ENCODE peak calls at places on chromosomes 3 and 15, in seven cellular contexts. D, P, L, R, H, E and K are unnamed samples.

GRCh38 chr3:100993309-100993708 is at the start of gene ABI3BP:
- DNase-seq in L (peak; percentile 86), E (peak; percentile 90), H (peak; percentile 81), D (peak; percentile 56), P (no peak), R (no peak), K (peak; percentile 34)

GRCh38 chr3:102006812-102007485 is 157.6 kb downstream of the NFKBIZ start:
- DNase-seq in H (peak; percentile 96), D (no peak), P (no peak), R (no peak), L (peak; percentile 81), E (peak; percentile 99), K (no peak)

GRCh38 chr3:124586126-124587052 is 143.9 kb upstream of the UMPS start:
- DNase-seq in E (no peak), L (no peak), D (no peak), H (no peak), R (no peak), P (no peak), K (peak; percentile 30)

GRCh38 chr15:74831813-74832495 is 5.5 kb downstream of the CPLX3 start:
- DNase-seq in D (peak; percentile 80), E (no peak), H (no peak), P (no peak), R (no peak), L (no peak), K (peak; percentile 20)

GRCh38 chr3:148128136-148128535 is 569.6 kb upstream of the AGTR1 start:
- DNase-seq in L (no peak), E (no peak), D (no peak), R (no peak), P (no peak), H (no peak), K (no peak)

GRCh38 chr3:22485943-22486342 is 717.2 kb upstream of the UBE2E2 start:
- DNase-seq in H (no peak), P (no peak), E (no peak), D (no peak), L (no peak), R (no peak), K (no peak)

GRCh38 chr3:151008699-151009098 is 36.2 kb upstream of the CLRN1 start:
- DNase-seq in R (peak; percentile 6), E (peak; percentile 88), H (peak; percentile 53), P (no peak), D (no peak), L (peak; percentile 41), K (no peak)

GRCh38 chr15:78850352-78850751 is 22.3 kb upstream of the MORF4L1 start:
- DNase-seq in H (no peak), D (no peak), P (no peak), L (no peak), R (no peak), E (no peak), K (no peak)

GRCh38 chr3:107242579-107242978 is 134.7 kb upstream of the CCDC54 start:
- DNase-seq in E (no peak), L (no peak), H (no peak), R (no peak), P (no peak), D (no peak), K (no peak)

GRCh38 chr3:72299321-72299802 is 514.4 kb upstream of the PROK2 start:
- DNase-seq in H (peak; percentile 31), D (no peak), E (peak; percentile 14), R (no peak), P (no peak), L (peak; percentile 31), K (no peak)

GRCh38 chr3:128726691-128727031 is 678 bp downstream of the RAB7A start:
- DNase-seq in H (peak; percentile 65), P (peak; percentile 83), L (peak; percentile 94), R (no peak), E (peak; percentile 79), D (peak; percentile 78), K (no peak)

GRCh38 chr3:64975138-64975537 is 287.3 kb upstream of the ADAMTS9 start:
- DNase-seq in L (peak; percentile 59), D (no peak), H (no peak), P (peak; percentile 69), E (no peak), R (no peak), K (no peak)

GRCh38 chr15:25333049-25333448 is 105.8 kb downstream of the UBE3A start:
- DNase-seq in E (no peak), H (no peak), L (no peak), R (no peak), D (no peak), P (no peak), K (no peak)

GRCh38 chr3:46127503-46127902 is 80.6 kb downstream of the CCR1 start:
- DNase-seq in H (peak; percentile 93), L (peak; percentile 81), D (no peak), R (no peak), P (no peak), E (peak; percentile 94), K (no peak)

GRCh38 chr3:5181479-5182141 is 5.9 kb upstream of the EDEM1 start:
- DNase-seq in D (no peak), P (no peak), L (no peak), R (no peak), E (no peak), H (no peak), K (no peak)

GRCh38 chr3:37920156-37920686 is 58.5 kb downstream of the CTDSPL start:
- DNase-seq in D (no peak), H (no peak), L (no peak), P (no peak), R (no peak), E (no peak), K (no peak)

GRCh38 chr3:39479701-39480414 is 12.4 kb downstream of the MOBP start:
- DNase-seq in E (no peak), L (no peak), R (no peak), D (no peak), P (no peak), H (no peak), K (no peak)

GRCh38 chr3:97823503-97824004 is 1.7 kb downstream of the CRYBG3 start:
- DNase-seq in P (no peak), D (peak; percentile 4), E (no peak), L (no peak), R (no peak), H (no peak), K (no peak)

GRCh38 chr3:15645740-15646490 is 44.4 kb downstream of the BTD start:
- DNase-seq in E (peak; percentile 72), D (no peak), P (no peak), R (no peak), H (peak; percentile 88), L (peak; percentile 94), K (no peak)

GRCh38 chr3:71955549-71956373 is 170.8 kb upstream of the PROK2 start:
- DNase-seq in E (peak; percentile 89), H (peak; percentile 69), P (peak; percentile 67), L (peak; percentile 60), D (peak; percentile 84), R (peak; percentile 23), K (peak; percentile 61)

GRCh38 chr3:177357352-177358084 is 160.2 kb upstream of the TBL1XR1 start:
- DNase-seq in P (no peak), H (peak; percentile 88), L (peak; percentile 95), E (peak; percentile 76), D (peak; percentile 63), R (no peak), K (no peak)

GRCh38 chr3:177359601-177360357 is 162.5 kb upstream of the TBL1XR1 start:
- DNase-seq in P (peak; percentile 95), H (peak; percentile 98), E (peak; percentile 100), R (peak; percentile 99), L (peak; percentile 99), D (peak; percentile 98), K (peak; percentile 97)

GRCh38 chr3:177356113-177356512 is 158.8 kb upstream of the TBL1XR1 start:
- DNase-seq in D (no peak), H (no peak), E (no peak), R (no peak), P (no peak), L (no peak), K (no peak)

GRCh38 chr3:177358968-177359600 is 161.8 kb upstream of the TBL1XR1 start:
- DNase-seq in E (peak; percentile 40), D (peak; percentile 87), P (no peak), H (no peak), L (peak; percentile 76), R (no peak), K (peak; percentile 74)

GRCh38 chr3:177358085-177358967 is 161.0 kb upstream of the TBL1XR1 start:
- DNase-seq in H (peak; percentile 80), P (no peak), D (peak; percentile 78), L (peak; percentile 64), R (peak; percentile 62), E (peak; percentile 91), K (peak; percentile 26)
- TF ChIP-seq CTCF in H (no peak), P (no peak), D (no peak), L (no peak), R (no peak), E (no peak), K (no peak)

GRCh38 chr15:67833504-67834248 is 6.2 kb downstream of the RNU6-1 start:
- DNase-seq in P (no peak), R (no peak), H (no peak), E (peak; percentile 29), D (peak; percentile 51), L (peak; percentile 46), K (peak; percentile 80)
- TF ChIP-seq CTCF in P (peak; percentile 28), R (peak; percentile 41), H (peak; percentile 74), E (peak; percentile 69), D (no peak), L (peak; percentile 59), K (peak; percentile 57)

DNA sequence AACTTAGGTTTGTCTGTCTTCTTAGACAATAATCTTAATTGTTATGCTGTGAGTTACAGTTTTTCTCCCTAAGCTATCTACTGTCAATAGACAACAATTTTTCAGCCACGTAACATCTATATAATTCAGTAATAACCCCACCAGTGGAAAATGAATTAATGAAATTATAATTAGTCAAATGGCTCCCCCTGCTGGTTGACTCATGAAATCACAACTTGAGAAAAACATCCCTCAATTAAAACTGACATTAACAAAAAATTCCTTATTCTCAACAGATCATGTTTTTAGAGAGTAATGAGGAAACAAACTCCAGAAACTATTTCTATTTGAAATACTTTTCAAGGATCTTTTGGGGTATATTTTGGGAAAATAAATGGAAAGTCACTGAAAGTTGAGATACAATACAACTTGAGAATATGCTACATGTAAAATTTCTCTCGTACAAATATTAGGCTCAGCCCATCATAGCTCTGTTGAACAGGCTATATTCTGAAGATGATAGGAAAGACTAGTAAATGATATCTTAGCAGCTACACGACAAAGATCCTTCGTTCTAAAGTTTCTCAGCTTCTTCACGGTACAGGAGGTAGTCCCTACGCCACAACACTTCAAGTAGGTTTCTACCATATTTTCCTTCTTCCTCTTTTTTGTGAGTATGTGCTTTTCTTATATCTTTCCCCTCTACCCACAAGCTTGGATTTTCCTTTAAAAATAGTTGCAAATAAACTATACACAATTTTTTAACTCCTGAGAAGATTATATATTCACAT is 20.7 kb downstream of the PPP1R2 start:
- DNase-seq in H (no peak), E (peak; percentile 53), L (peak; percentile 30), R (no peak), P (no peak), D (no peak), K (peak; percentile 17)
- TF ChIP-seq CTCF in H (peak; percentile 43), E (peak; percentile 49), L (peak; percentile 37), R (peak; percentile 50), P (peak; percentile 93), D (peak; percentile 59), K (peak; percentile 88)

GRCh38 chr15:64993290-64993689 is 3.6 kb upstream of the SPG21 start:
- DNase-seq in E (no peak), D (no peak), P (no peak), H (no peak), R (no peak), L (no peak), K (no peak)

GRCh38 chr15:64997911-64998310 is 8.2 kb upstream of the SPG21 start:
- DNase-seq in P (no peak), E (no peak), L (no peak), D (no peak), H (no peak), R (no peak), K (no peak)
- TF ChIP-seq CTCF in P (no peak), E (no peak), L (no peak), D (no peak), H (no peak), R (no peak), K (no peak)